ENCODE peak calls at places on chromosome 22, in seven cellular contexts. One of them, this sample, is unnamed.

GRCh38 chr22:17228725-17229126 is 9.5 kb upstream of the ADA2 start:
- DNase-seq in K562: no peak
- DNase-seq in H1: no peak
- DNase-seq in HCT116: no peak
- DNase-seq in GM12878: no peak
- DNase-seq in HepG2: peak
- DNase-seq in SK-N-SH: no peak
- DNase-seq in this sample: no peak

GRCh38 chr22:40331706-40332105 is 14.6 kb upstream of the ADSL start:
- DNase-seq in K562: no peak
- DNase-seq in H1: no peak
- DNase-seq in HCT116: no peak
- DNase-seq in GM12878: no peak
- DNase-seq in HepG2: no peak
- DNase-seq in SK-N-SH: no peak
- DNase-seq in this sample: no peak

GRCh38 chr22:17728786-17729185 is 45.5 kb downstream of the BID start:
- DNase-seq in K562: no peak
- DNase-seq in H1: no peak
- DNase-seq in HCT116: no peak
- DNase-seq in GM12878: no peak
- DNase-seq in HepG2: no peak
- DNase-seq in SK-N-SH: no peak
- DNase-seq in this sample: no peak

GRCh38 chr22:35568751-35569725 is 28.4 kb downstream of the RASD2 start:
- DNase-seq in K562: no peak
- DNase-seq in H1: no peak
- DNase-seq in HCT116: no peak
- DNase-seq in GM12878: no peak
- DNase-seq in HepG2: no peak
- DNase-seq in SK-N-SH: no peak
- DNase-seq in this sample: no peak

GRCh38 chr22:48680601-48681000 is 1147.1 kb downstream of the BRD1 start:
- DNase-seq in K562: no peak
- DNase-seq in H1: no peak
- DNase-seq in HCT116: no peak
- DNase-seq in GM12878: no peak
- DNase-seq in HepG2: no peak
- DNase-seq in SK-N-SH: no peak
- DNase-seq in this sample: no peak

GRCh38 chr22:41471606-41472005 is 2.7 kb downstream of the ACO2 start:
- DNase-seq in K562: no peak
- DNase-seq in H1: no peak
- DNase-seq in HCT116: no peak
- DNase-seq in GM12878: no peak
- DNase-seq in HepG2: no peak
- DNase-seq in SK-N-SH: no peak
- DNase-seq in this sample: no peak

GRCh38 chr22:21052715-21053459 is 7.1 kb downstream of the LRRC74B start:
- DNase-seq in K562: peak
- DNase-seq in H1: no peak
- DNase-seq in HCT116: no peak
- DNase-seq in GM12878: no peak
- DNase-seq in HepG2: no peak
- DNase-seq in SK-N-SH: no peak
- DNase-seq in this sample: no peak

GRCh38 chr22:40101417-40102101 is 76.2 kb upstream of the TNRC6B start:
- DNase-seq in K562: no peak
- DNase-seq in H1: no peak
- DNase-seq in HCT116: no peak
- DNase-seq in GM12878: no peak
- DNase-seq in HepG2: no peak
- DNase-seq in SK-N-SH: no peak
- DNase-seq in this sample: no peak

GRCh38 chr22:46783721-46784120 is 21.3 kb downstream of the TBC1D22A start:
- DNase-seq in K562: no peak
- DNase-seq in H1: no peak
- DNase-seq in HCT116: no peak
- DNase-seq in GM12878: no peak
- DNase-seq in HepG2: no peak
- DNase-seq in SK-N-SH: no peak
- DNase-seq in this sample: no peak

GRCh38 chr22:23268139-23268712 is 87.9 kb downstream of the BCR start:
- DNase-seq in K562: peak
- DNase-seq in H1: no peak
- DNase-seq in HCT116: no peak
- DNase-seq in GM12878: no peak
- DNase-seq in HepG2: no peak
- DNase-seq in SK-N-SH: no peak
- DNase-seq in this sample: no peak
- TF ChIP-seq JUND in K562: no peak
- TF ChIP-seq JUND in H1: no peak
- TF ChIP-seq JUND in HCT116: no peak
- TF ChIP-seq JUND in GM12878: no peak
- TF ChIP-seq JUND in HepG2: no peak
- TF ChIP-seq JUND in SK-N-SH: no peak
- TF ChIP-seq JUND in this sample: no peak

DNA sequence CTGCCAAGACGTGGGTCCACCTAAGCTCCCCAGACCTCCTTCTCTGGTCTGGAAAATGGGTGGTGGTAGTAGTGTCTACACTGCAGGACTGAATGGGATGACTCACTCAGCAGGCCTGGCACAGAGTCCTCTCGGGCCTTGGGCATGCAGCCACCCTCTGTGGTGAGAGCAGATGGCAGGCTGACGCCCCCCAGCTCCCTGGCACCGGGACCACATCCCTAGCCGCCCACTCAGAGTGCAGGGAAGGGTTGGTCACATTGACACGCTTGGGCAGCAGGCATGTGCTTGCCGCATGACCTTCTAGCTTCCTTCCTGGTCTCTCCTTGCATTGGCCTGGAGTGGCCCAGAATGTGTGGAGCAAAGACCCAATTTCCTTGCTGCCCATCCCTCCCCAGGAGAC is 30.7 kb upstream of the PRODH start:
- DNase-seq in K562: no peak
- DNase-seq in H1: no peak
- DNase-seq in HCT116: no peak
- DNase-seq in GM12878: no peak
- DNase-seq in HepG2: no peak
- DNase-seq in SK-N-SH: no peak
- DNase-seq in this sample: no peak
- TF ChIP-seq JUND in K562: no peak
- TF ChIP-seq JUND in H1: no peak
- TF ChIP-seq JUND in HCT116: no peak
- TF ChIP-seq JUND in GM12878: no peak
- TF ChIP-seq JUND in HepG2: no peak
- TF ChIP-seq JUND in SK-N-SH: no peak
- TF ChIP-seq JUND in this sample: no peak

GRCh38 chr22:36767035-36767775 is 8.7 kb downstream of the IFT27 start:
- DNase-seq in K562: no peak
- DNase-seq in H1: no peak
- DNase-seq in HCT116: no peak
- DNase-seq in GM12878: no peak
- DNase-seq in HepG2: no peak
- DNase-seq in SK-N-SH: no peak
- DNase-seq in this sample: no peak

GRCh38 chr22:36768141-36768540 is 7.8 kb downstream of the IFT27 start:
- DNase-seq in K562: no peak
- DNase-seq in H1: no peak
- DNase-seq in HCT116: no peak
- DNase-seq in GM12878: no peak
- DNase-seq in HepG2: no peak
- DNase-seq in SK-N-SH: no peak
- DNase-seq in this sample: no peak

GRCh38 chr22:36769541-36769940 is 6.4 kb downstream of the IFT27 start:
- DNase-seq in K562: no peak
- DNase-seq in H1: no peak
- DNase-seq in HCT116: no peak
- DNase-seq in GM12878: no peak
- DNase-seq in HepG2: no peak
- DNase-seq in SK-N-SH: no peak
- DNase-seq in this sample: no peak

GRCh38 chr22:36770116-36770945 is 5.6 kb downstream of the IFT27 start:
- DNase-seq in K562: no peak
- DNase-seq in H1: no peak
- DNase-seq in HCT116: no peak
- DNase-seq in GM12878: no peak
- DNase-seq in HepG2: no peak
- DNase-seq in SK-N-SH: no peak
- DNase-seq in this sample: no peak

GRCh38 chr22:36768616-36769015 is 7.3 kb downstream of the IFT27 start:
- DNase-seq in K562: no peak
- DNase-seq in H1: no peak
- DNase-seq in HCT116: no peak
- DNase-seq in GM12878: no peak
- DNase-seq in HepG2: no peak
- DNase-seq in SK-N-SH: no peak
- DNase-seq in this sample: no peak
- TF ChIP-seq JUND in K562: no peak
- TF ChIP-seq JUND in H1: no peak
- TF ChIP-seq JUND in HCT116: no peak
- TF ChIP-seq JUND in GM12878: no peak
- TF ChIP-seq JUND in HepG2: no peak
- TF ChIP-seq JUND in SK-N-SH: no peak
- TF ChIP-seq JUND in this sample: no peak

DNA sequence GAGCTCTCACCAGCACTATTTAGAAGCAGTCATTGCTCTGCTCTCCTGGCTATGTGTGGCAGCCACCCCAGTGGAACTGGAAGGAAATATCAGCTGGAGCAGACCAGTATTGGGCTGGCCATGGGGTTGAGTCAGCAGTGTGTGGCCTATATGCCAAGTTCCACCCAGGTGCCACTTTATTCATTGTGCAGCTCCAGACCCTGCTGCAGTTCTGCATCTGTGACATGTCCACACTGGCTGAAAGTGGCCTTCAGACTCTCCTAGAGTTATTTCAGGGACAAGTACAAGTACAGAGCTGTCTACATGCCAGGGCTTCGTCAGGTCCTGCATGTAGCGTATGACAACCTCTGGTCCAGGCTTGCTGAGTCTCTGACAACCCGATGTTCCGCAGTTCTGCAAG is 55.2 kb downstream of the CABIN1 start:
- DNase-seq in K562: no peak
- DNase-seq in H1: no peak
- DNase-seq in HCT116: no peak
- DNase-seq in GM12878: no peak
- DNase-seq in HepG2: no peak
- DNase-seq in SK-N-SH: no peak
- DNase-seq in this sample: no peak
- TF ChIP-seq JUND in K562: no peak
- TF ChIP-seq JUND in H1: no peak
- TF ChIP-seq JUND in HCT116: no peak
- TF ChIP-seq JUND in GM12878: no peak
- TF ChIP-seq JUND in HepG2: no peak
- TF ChIP-seq JUND in SK-N-SH: no peak
- TF ChIP-seq JUND in this sample: no peak

DNA sequence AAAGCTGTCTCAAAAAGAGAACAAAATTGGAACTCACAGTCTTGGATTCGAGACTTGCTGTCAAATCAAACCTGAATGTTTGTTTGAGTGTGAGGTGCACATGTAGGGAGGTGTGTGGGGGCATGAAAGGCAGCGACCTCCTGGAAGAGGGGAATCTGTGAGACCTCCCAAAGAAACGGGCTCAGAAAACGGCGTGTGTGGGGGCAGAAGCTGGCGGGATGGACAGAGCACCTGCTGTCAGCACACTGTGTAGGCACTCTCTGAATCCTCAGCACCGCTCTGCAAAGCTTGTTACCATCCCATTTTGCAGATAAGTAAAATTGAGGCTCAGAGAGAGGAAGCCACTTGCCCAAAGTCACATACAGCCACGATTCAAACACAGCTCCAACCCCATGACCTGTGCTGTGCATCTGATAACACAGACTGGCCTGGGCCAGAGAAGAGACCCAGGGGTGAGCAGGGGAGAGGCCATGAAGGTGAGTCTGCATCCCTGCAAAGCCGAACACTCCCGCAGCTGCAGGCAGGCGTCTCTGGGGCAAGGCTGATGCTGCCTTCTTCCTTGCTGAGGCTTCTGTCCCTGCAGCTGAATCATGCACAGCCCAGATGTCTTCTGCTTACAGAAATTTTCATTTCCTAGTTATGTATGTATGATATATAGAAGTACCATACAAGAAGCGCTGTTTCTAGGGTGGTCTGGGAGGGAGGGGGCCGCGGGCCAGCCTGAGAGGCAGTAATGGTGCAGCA is 67.2 kb upstream of the SHISAL1 start:
- DNase-seq in K562: no peak
- DNase-seq in H1: no peak
- DNase-seq in HCT116: no peak
- DNase-seq in GM12878: no peak
- DNase-seq in HepG2: no peak
- DNase-seq in SK-N-SH: no peak
- DNase-seq in this sample: no peak
- TF ChIP-seq JUND in K562: no peak
- TF ChIP-seq JUND in H1: no peak
- TF ChIP-seq JUND in HCT116: no peak
- TF ChIP-seq JUND in GM12878: no peak
- TF ChIP-seq JUND in HepG2: no peak
- TF ChIP-seq JUND in SK-N-SH: no peak
- TF ChIP-seq JUND in this sample: no peak

GRCh38 chr22:38569972-38570840 is at the start of gene DMC1:
- DNase-seq in K562: peak
- DNase-seq in H1: peak
- DNase-seq in HCT116: peak
- DNase-seq in GM12878: peak
- DNase-seq in HepG2: peak
- DNase-seq in SK-N-SH: peak
- DNase-seq in this sample: peak

GRCh38 chr22:38566726-38567504 is 3.1 kb downstream of the DMC1 start:
- DNase-seq in K562: no peak
- DNase-seq in H1: peak
- DNase-seq in HCT116: no peak
- DNase-seq in GM12878: no peak
- DNase-seq in HepG2: no peak
- DNase-seq in SK-N-SH: no peak
- DNase-seq in this sample: no peak

GRCh38 chr22:38570841-38571364 is 920 bp upstream of the DMC1 start:
- DNase-seq in K562: no peak
- DNase-seq in H1: no peak
- DNase-seq in HCT116: peak
- DNase-seq in GM12878: no peak
- DNase-seq in HepG2: no peak
- DNase-seq in SK-N-SH: peak
- DNase-seq in this sample: no peak

GRCh38 chr22:38567531-38568245 is 2.3 kb downstream of the DMC1 start:
- DNase-seq in K562: no peak
- DNase-seq in H1: peak
- DNase-seq in HCT116: no peak
- DNase-seq in GM12878: no peak
- DNase-seq in HepG2: no peak
- DNase-seq in SK-N-SH: no peak
- DNase-seq in this sample: no peak

GRCh38 chr22:38569181-38569971 is 607 bp downstream of the DMC1 start:
- DNase-seq in K562: peak
- DNase-seq in H1: peak
- DNase-seq in HCT116: no peak
- DNase-seq in GM12878: no peak
- DNase-seq in HepG2: no peak
- DNase-seq in SK-N-SH: peak
- DNase-seq in this sample: no peak
- TF ChIP-seq JUND in K562: no peak
- TF ChIP-seq JUND in H1: peak
- TF ChIP-seq JUND in HCT116: no peak
- TF ChIP-seq JUND in GM12878: no peak
- TF ChIP-seq JUND in HepG2: no peak
- TF ChIP-seq JUND in SK-N-SH: no peak
- TF ChIP-seq JUND in this sample: no peak